ENCODE peak calls at places on chromosomes 7 and 10, in seven cellular contexts. M, D, O, A, J, H and Q are unnamed samples.

GRCh38 chr7:55107946-55108345 is 89.1 kb downstream of the EGFR start:
- DNase-seq in M (no peak), H (no peak), O (no peak), J (no peak), D (no peak), A (no peak), Q (no peak)

GRCh38 chr10:133384071-133384470 is 5.0 kb downstream of the PAOX start:
- DNase-seq in H (no peak), J (no peak), D (no peak), A (no peak), M (no peak), O (no peak), Q (no peak)

GRCh38 chr7:5695709-5696345 is 85.6 kb downstream of the RNF216 start:
- DNase-seq in A (no peak), O (no peak), H (no peak), M (no peak), J (no peak), D (no peak), Q (peak)

GRCh38 chr7:122166708-122167107 is 22.7 kb upstream of the AASS start:
- DNase-seq in O (no peak), M (no peak), H (no peak), J (no peak), D (no peak), A (no peak), Q (peak)

GRCh38 chr10:44850356-44850934 is 60.7 kb upstream of the TMEM72 start:
- DNase-seq in J (no peak), M (peak), O (no peak), H (no peak), A (no peak), D (no peak), Q (no peak)

GRCh38 chr7:48868916-48869315 is 55.4 kb upstream of the CDC14C start:
- DNase-seq in A (no peak), D (no peak), H (no peak), J (no peak), O (no peak), M (no peak), Q (no peak)

GRCh38 chr10:36725581-36726520 is 399.5 kb upstream of the ANKRD30A start:
- DNase-seq in H (no peak), J (peak), A (peak), O (no peak), M (no peak), D (no peak), Q (peak)

GRCh38 chr7:157687158-157687557 is 350.4 kb downstream of the DNAJB6 start:
- DNase-seq in O (no peak), H (no peak), D (no peak), J (no peak), M (no peak), A (peak), Q (no peak)

GRCh38 chr7:105734233-105734632 is 142.2 kb downstream of the ATXN7L1 start:
- DNase-seq in J (no peak), H (no peak), O (no peak), D (no peak), M (no peak), A (no peak), Q (peak)

GRCh38 chr10:128861018-128861565 is 605.9 kb upstream of the MGMT start:
- DNase-seq in M (no peak), A (no peak), J (no peak), D (no peak), H (no peak), O (no peak), Q (no peak)